ENCODE peak calls at places on chromosome 15, in seven cellular contexts. N is GM12878, J is K562, E is tibial nerve, B is suprapubic skin, W is SK-N-SH, Z is A549. G is an unnamed sample.

GRCh38 chr15:64656508-64656907 is 118.9 kb downstream of the RBPMS2 start:
- DNase-seq in N (no peak), J (no peak), E (no peak), B (no peak), W (no peak), Z (no peak), G (no peak)

GRCh38 chr15:79682285-79682684 is 214.5 kb downstream of the MTHFS start:
- DNase-seq in N (no peak), J (no peak), E (no peak), B (no peak), W (peak; percentile 27), Z (peak; percentile 36), G (no peak)

GRCh38 chr15:93035953-93036810 is 52.8 kb downstream of the RGMA start:
- DNase-seq in N (no peak), J (peak; percentile 77), E (peak; percentile 52), B (peak; percentile 71), W (peak; percentile 69), Z (peak; percentile 87), G (no peak)

GRCh38 chr15:31352283-31352880 is 25.7 kb downstream of the KLF13 start:
- DNase-seq in N (no peak), J (no peak), E (no peak), B (no peak), W (peak; percentile 79), Z (no peak), G (peak; percentile 67)

GRCh38 chr15:65743637-65744252 is 48.3 kb downstream of the DENND4A start:
- DNase-seq in N (no peak), J (peak; percentile 31), E (no peak), B (no peak), W (peak; percentile 6), Z (no peak), G (no peak)

GRCh38 chr15:86183765-86184491 is 104.3 kb downstream of the AGBL1 start:
- DNase-seq in N (no peak), J (no peak), E (no peak), B (no peak), W (no peak), Z (no peak), G (no peak)

GRCh38 chr15:33453761-33454160 is 143.0 kb downstream of the RYR3 start:
- DNase-seq in N (no peak), J (no peak), E (no peak), B (no peak), W (no peak), Z (no peak), G (no peak)

GRCh38 chr15:27783668-27784067 is 315.4 kb downstream of the OCA2 start:
- DNase-seq in N (no peak), J (no peak), E (no peak), B (no peak), W (no peak), Z (no peak), G (no peak)

GRCh38 chr15:52799145-52799811 is 9.1 kb upstream of the ONECUT1 start:
- DNase-seq in N (no peak), J (no peak), E (no peak), B (no peak), W (no peak), Z (no peak), G (no peak)

GRCh38 chr15:66472176-66472999 is 25.2 kb downstream of the SNAPC5 start:
- DNase-seq in N (peak; percentile 78), J (no peak), E (no peak), B (no peak), W (no peak), Z (no peak), G (peak; percentile 11)

GRCh38 chr15:90414408-90415028 is 26.5 kb downstream of the IQGAP1 start:
- DNase-seq in N (no peak), J (no peak), E (no peak), B (no peak), W (no peak), Z (no peak), G (no peak)

GRCh38 chr15:39125904-39126303 is 455.0 kb upstream of the THBS1 start:
- DNase-seq in N (no peak), J (peak; percentile 70), E (no peak), B (no peak), W (peak; percentile 51), Z (peak; percentile 32), G (peak; percentile 32)

GRCh38 chr15:40891810-40892448 is 2.3 kb upstream of the VPS18 start:
- DNase-seq in N (no peak), J (peak; percentile 46), E (no peak), B (no peak), W (peak; percentile 64), Z (no peak), G (peak; percentile 74)

GRCh38 chr15:66894363-66894762 is 171.0 kb upstream of the SMAD3 start:
- DNase-seq in N (no peak), J (peak; percentile 26), E (peak; percentile 2), B (peak; percentile 7), W (no peak), Z (no peak), G (no peak)

GRCh38 chr15:45448066-45448510 is 69.7 kb upstream of the GATM start:
- DNase-seq in N (no peak), J (no peak), E (no peak), B (peak; percentile 52), W (no peak), Z (no peak), G (no peak)

DNA sequence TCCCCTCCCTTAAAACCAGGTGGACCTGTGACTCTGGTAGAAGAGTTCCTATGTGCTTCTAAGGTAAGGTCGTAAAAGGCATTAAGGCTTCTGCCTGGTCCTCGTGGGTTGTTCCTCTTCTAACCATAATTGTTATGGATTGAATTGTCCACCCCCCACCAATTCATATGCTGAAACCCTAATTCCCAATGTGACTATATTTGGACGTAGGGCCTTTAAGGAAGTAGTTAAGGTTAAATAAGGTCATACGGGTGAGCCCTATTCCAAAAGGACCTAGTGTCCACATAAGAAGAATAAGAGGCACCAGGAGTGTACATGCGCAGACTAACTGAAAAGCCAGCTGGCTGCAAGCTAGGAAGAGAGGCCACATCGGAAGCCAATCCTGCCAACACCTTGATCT is 1.9 kb downstream of the ADPGK start:
- DNase-seq in N (no peak), J (no peak), E (no peak), B (no peak), W (no peak), Z (no peak), G (no peak)
- H3K4me3 ChIP-seq in N (peak overlapping the region; percentile 77), J (peak overlapping the region; percentile 98), E (peak overlapping the region; percentile 77), B (peak overlapping the region; percentile 84), W (no peak overlapping the region), Z (no peak overlapping the region), G (no peak overlapping the region)

GRCh38 chr15:51619331-51620033 is 3.1 kb downstream of the DMXL2 start:
- DNase-seq in N (no peak), J (no peak), E (no peak), B (no peak), W (no peak), Z (no peak), G (no peak)
- TF ChIP-seq EP300 in N (no peak), J (no peak), E (no peak), B (no peak), W (no peak), Z (no peak), G (no peak)

DNA sequence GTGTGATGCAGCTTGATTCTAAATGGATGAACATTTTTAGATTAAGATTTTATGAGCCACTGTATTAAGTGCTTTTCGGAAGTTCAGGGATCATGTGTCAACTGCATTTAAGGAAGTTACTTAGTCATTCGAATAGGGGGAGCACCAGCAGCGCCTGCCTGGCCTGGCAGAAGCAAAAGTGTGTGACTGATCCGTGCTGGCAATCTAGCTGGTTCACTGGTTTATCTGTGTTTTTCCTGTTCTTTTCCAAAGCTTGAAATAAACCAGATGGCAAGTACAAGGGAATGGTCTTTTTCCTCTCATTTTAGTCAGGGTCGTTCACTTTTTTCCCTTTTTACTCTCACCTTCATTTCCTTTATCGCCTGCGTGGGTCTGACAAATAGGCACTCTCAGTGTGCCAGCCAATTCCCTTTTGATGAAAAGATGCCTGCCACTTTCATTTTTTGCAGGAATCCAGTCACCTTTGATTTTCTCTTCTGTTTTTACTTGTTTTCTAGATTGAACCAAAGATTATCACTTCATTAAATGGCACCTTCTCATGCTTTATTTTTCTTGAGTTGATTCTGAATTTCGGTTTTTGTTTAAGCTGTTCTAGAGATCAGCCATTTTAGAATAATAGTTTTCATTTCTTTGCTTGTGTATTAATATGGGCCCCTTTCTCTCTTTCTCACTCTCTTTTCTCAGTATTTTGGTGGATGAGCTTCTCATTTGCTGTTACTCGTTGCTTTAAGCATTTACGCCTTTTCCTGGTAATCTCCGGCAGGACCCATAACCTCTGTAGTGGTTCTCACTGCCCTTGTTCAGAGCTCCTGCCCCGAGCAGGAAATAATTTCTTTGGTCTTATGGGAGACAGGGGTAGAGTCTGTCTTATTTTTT is 2.8 kb downstream of the ABHD2 start:
- DNase-seq in N (no peak), J (no peak), E (peak; percentile 62), B (no peak), W (peak; percentile 42), Z (no peak), G (peak; percentile 52)
- H3K4me3 ChIP-seq in N (peak overlapping the region; percentile 65), J (peak overlapping the region; percentile 72), E (peak overlapping the region; percentile 22), B (peak overlapping the region; percentile 89), W (peak overlapping the region; percentile 41), Z (peak overlapping the region; percentile 28), G (no peak overlapping the region)

DNA sequence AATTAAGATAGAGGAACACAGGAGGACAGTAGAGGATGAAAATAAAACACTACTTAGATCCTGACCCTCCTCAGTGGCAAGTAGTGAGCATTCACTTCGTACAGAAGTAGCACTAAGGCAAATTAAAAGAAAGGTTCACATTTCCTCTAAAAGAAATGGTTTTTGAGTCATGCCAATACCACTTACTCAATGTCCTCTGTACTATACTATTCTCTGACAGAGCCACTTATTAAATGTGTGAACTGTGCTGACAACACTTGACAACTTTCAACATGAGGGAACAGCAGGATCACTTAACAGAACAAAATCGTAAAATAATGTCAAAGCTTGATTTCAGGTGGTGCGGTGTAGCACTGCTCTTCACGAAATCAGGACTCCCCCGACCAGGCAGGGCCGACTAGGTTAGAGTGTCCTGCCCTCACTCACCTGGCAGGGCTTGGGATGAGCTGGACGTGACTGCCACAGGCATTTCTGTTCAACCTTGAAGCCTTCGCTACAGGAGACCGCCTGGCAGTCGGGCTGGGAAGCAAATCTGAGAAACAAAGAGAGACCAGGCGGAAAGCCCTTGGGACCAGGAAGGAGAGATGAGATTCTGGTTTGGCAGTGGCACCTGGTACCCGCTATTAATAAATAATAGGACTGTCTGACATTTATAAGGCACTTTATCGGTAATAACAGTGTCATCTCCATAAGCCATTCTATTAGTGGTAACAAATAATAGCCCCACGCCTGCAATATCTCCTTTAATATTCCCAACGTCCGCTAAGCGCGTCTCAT is 602 bp upstream of the SLC27A2 start:
- DNase-seq in N (no peak), J (no peak), E (no peak), B (no peak), W (peak; percentile 17), Z (no peak), G (no peak)
- TF ChIP-seq EP300 in N (no peak), J (no peak), E (no peak), B (no peak), W (no peak), Z (no peak), G (no peak)

GRCh38 chr15:88802250-88802990 is 816 bp upstream of the ACAN start:
- DNase-seq in N (no peak), J (no peak), E (no peak), B (no peak), W (no peak), Z (no peak), G (no peak)
- H3K4me3 ChIP-seq in N (no peak overlapping the region), J (no peak overlapping the region), E (peak overlapping the region; percentile 38), B (peak overlapping the region; percentile 24), W (no peak overlapping the region), Z (peak overlapping the region; percentile 36), G (peak overlapping the region; percentile 18)

DNA sequence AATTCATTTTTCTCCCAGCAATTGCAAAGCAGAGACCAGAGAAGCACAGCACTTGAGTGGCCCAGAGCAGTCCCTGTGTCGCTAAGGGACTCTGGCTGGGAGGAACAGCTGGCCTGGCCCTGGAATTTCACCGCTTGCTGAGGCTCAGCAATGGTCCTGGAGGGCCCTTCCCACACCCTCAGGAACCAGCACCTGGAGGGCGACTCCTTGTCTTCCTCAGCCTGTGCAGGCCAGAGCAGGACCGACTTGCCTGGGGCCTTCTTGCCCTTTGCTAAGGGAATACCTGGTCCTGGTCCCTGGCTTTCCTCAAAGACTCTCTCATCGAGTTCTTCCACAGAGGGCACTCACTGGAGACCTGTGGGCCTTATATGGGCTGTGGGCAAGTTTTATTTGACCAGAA is 294.6 kb downstream of the RPLP1 start:
- DNase-seq in N (no peak), J (no peak), E (no peak), B (no peak), W (no peak), Z (no peak), G (no peak)
- TF ChIP-seq EP300 in N (no peak), J (no peak), E (no peak), B (no peak), W (no peak), Z (no peak), G (no peak)